ENCODE peak calls at places on chromosomes 7 and 10, in six cellular contexts. W is colonic mucosa, L is sigmoid colon, Q is ovary, B is epithelial cell of esophagus, R is kidney. X is an unnamed sample.

GRCh38 chr10:68242051-68242450 is 10.1 kb upstream of the ATOH7 start:
- DNase-seq in W (no peak), L (no peak), Q (no peak), B (no peak), R (no peak), X (no peak)

GRCh38 chr7:84492565-84493034 is 298.0 kb upstream of the SEMA3A start:
- DNase-seq in W (no peak), L (no peak), Q (no peak), B (no peak), R (no peak), X (no peak)

GRCh38 chr10:61785410-61786105 is 115.9 kb upstream of the ARID5B start:
- DNase-seq in W (no peak), L (no peak), Q (no peak), B (no peak), R (no peak), X (no peak)

GRCh38 chr10:114442115-114442630 is 37.9 kb upstream of the AFAP1L2 start:
- DNase-seq in W (no peak), L (no peak), Q (no peak), B (no peak), R (no peak), X (no peak)

GRCh38 chr10:18687706-18688105 is 28.5 kb downstream of the ARL5B start:
- DNase-seq in W (no peak), L (no peak), Q (no peak), B (no peak), R (no peak), X (no peak)

GRCh38 chr7:120588411-120588810 is 269.5 kb downstream of the TSPAN12 start:
- DNase-seq in W (no peak), L (no peak), Q (no peak), B (no peak), R (no peak), X (no peak)

GRCh38 chr10:75234017-75234682 is 1.6 kb downstream of the COMTD1 start:
- DNase-seq in W (peak), L (peak), Q (peak), B (peak), R (peak), X (peak)

GRCh38 chr7:4267326-4268039 is 414.6 kb upstream of the FOXK1 start:
- DNase-seq in W (peak), L (no peak), Q (no peak), B (no peak), R (no peak), X (no peak)

GRCh38 chr7:120836556-120837125 is 21.3 kb downstream of the TSPAN12 start:
- DNase-seq in W (no peak), L (no peak), Q (no peak), B (no peak), R (no peak), X (no peak)

GRCh38 chr7:55629051-55629677 is 56.9 kb upstream of the VOPP1 start:
- DNase-seq in W (no peak), L (no peak), Q (no peak), B (no peak), R (no peak), X (no peak)

GRCh38 chr10:28367865-28368541 is 65.1 kb upstream of the MPP7 start:
- DNase-seq in W (peak), L (no peak), Q (no peak), B (peak), R (no peak), X (no peak)

GRCh38 chr7:74633451-74633921 is 24.0 kb upstream of the GTF2I start:
- DNase-seq in W (peak), L (no peak), Q (no peak), B (no peak), R (no peak), X (no peak)

GRCh38 chr7:126424985-126425384 is 827.8 kb downstream of the GRM8 start:
- DNase-seq in W (no peak), L (no peak), Q (no peak), B (no peak), R (no peak), X (no peak)

GRCh38 chr10:124719213-124719851 is 24.8 kb downstream of the FAM53B start:
- DNase-seq in W (peak), L (peak), Q (no peak), B (peak), R (peak), X (peak)

GRCh38 chr7:134696261-134696660 is 49.6 kb downstream of the BPGM start:
- DNase-seq in W (no peak), L (no peak), Q (no peak), B (peak), R (no peak), X (no peak)

GRCh38 chr7:23544913-23545354 is 13.2 kb upstream of the TRA2A start:
- DNase-seq in W (no peak), L (no peak), Q (no peak), B (peak), R (no peak), X (peak)

GRCh38 chr7:954330-955238 is at the start of gene ADAP1:
- DNase-seq in W (peak), L (peak), Q (no peak), B (peak), R (peak), X (no peak)

GRCh38 chr7:123994449-123994848 is 38.4 kb downstream of the TMEM229A start:
- DNase-seq in W (no peak), L (no peak), Q (no peak), B (no peak), R (no peak), X (no peak)

GRCh38 chr10:35898722-35899485 is 256.8 kb upstream of the FZD8 start:
- DNase-seq in W (no peak), L (no peak), Q (no peak), B (no peak), R (no peak), X (no peak)

GRCh38 chr10:36779238-36779846 is 346.1 kb upstream of the ANKRD30A start:
- DNase-seq in W (no peak), L (no peak), Q (peak), B (peak), R (no peak), X (peak)

GRCh38 chr10:73889014-73889413 is 14.7 kb upstream of the CAMK2G start:
- DNase-seq in W (peak), L (peak), Q (no peak), B (peak), R (peak), X (peak)

GRCh38 chr10:131946880-131947279 is 34.8 kb downstream of the BNIP3 start:
- DNase-seq in W (no peak), L (peak), Q (no peak), B (peak), R (no peak), X (peak)

GRCh38 chr10:8897769-8898168 is 843.3 kb downstream of the GATA3 start:
- DNase-seq in W (no peak), L (no peak), Q (no peak), B (no peak), R (no peak), X (no peak)

GRCh38 chr10:99975942-99976809 is 33.6 kb downstream of the DNMBP start:
- DNase-seq in W (no peak), L (no peak), Q (peak), B (peak), R (no peak), X (peak)

GRCh38 chr10:133520193-133520738 is 6.9 kb upstream of the CYP2E1 start:
- DNase-seq in W (peak), L (peak), Q (peak), B (peak), R (peak), X (peak)

GRCh38 chr10:71708301-71708703 is 11.3 kb downstream of the C10orf105 start:
- DNase-seq in W (peak), L (no peak), Q (peak), B (peak), R (no peak), X (no peak)

DNA sequence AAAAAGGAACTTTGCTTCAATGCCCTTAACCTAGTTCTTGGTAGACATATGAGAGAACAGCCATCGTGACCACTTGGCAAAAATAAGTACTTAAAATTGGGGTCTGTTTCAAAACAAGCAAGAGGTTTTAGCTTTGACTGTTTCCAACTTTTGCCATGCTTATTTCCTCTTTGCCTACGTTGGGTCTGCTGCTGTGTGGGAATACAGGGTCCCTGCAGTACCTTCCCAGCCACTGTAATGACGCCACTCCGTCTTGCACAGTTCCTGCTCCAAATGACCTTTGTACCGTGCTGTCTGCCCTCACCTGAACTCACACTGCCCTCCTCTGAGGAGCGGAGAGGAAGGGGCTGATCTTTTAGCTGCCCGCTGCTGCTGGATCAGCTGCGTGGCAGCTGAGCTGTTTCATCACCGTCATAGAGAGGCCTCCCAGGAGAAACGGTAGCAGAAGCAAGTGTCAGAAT is 133.1 kb downstream of the MAPK8 start:
- DNase-seq in W (peak), L (no peak), Q (no peak), B (no peak), R (peak), X (peak)
- H3K4me3 ChIP-seq in W (no peak), L (no peak), Q (no peak), B (no peak), R (peak), X (no peak)

GRCh38 chr7:92704858-92705257 is 114.7 kb upstream of the FAM133B start:
- DNase-seq in W (no peak), L (no peak), Q (no peak), B (no peak), R (no peak), X (no peak)

GRCh38 chr7:92707435-92707834 is 117.2 kb upstream of the FAM133B start:
- DNase-seq in W (no peak), L (no peak), Q (no peak), B (no peak), R (no peak), X (no peak)

GRCh38 chr7:92706563-92706962 is 116.4 kb upstream of the FAM133B start:
- DNase-seq in W (no peak), L (no peak), Q (no peak), B (no peak), R (no peak), X (no peak)

GRCh38 chr7:92708105-92709042 is 118.2 kb upstream of the FAM133B start:
- DNase-seq in W (no peak), L (no peak), Q (no peak), B (no peak), R (no peak), X (no peak)

DNA sequence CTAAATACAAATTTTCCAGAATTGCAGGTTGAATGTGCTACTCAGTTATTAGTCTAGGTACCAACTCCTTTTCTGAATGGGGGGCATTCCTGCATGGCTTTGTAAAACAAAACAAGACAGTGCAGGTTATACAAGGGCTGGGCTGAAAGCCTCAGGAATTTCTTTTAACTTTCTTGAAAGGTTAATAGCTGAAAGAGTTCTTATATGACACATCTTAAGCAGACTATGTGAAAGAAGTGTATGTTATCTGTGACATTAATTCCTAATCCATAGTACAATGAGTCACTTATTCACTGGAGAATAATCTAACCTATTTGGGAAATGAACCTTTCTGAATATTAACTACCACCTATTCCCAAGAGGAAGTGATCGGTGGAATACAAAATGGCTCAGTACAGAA is 115.6 kb upstream of the FAM133B start:
- DNase-seq in W (no peak), L (no peak), Q (no peak), B (peak), R (no peak), X (no peak)
- TF ChIP-seq CTCF in W (no peak), L (no peak), Q (no peak), B (no peak), R (no peak), X (no peak)

DNA sequence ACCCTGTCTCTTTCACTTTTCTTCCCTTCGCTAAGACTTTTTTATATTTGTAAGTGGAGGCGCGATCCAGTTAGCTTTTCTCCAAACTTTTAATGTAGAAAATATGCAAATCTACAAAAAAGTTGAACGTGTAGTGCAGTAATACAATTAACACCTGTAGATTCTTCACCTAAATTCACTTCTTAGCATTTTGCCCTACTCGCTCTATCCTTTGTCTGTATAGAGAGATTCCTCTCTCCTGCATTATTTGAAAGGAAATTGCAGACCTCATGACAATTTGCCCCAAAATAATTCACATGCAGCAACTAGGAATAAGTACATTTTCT is 21.4 kb downstream of the FGFBP3 start:
- DNase-seq in W (no peak), L (no peak), Q (no peak), B (no peak), R (no peak), X (no peak)
- H3K4me3 ChIP-seq in W (peak), L (peak), Q (peak), B (peak), R (peak), X (peak)

DNA sequence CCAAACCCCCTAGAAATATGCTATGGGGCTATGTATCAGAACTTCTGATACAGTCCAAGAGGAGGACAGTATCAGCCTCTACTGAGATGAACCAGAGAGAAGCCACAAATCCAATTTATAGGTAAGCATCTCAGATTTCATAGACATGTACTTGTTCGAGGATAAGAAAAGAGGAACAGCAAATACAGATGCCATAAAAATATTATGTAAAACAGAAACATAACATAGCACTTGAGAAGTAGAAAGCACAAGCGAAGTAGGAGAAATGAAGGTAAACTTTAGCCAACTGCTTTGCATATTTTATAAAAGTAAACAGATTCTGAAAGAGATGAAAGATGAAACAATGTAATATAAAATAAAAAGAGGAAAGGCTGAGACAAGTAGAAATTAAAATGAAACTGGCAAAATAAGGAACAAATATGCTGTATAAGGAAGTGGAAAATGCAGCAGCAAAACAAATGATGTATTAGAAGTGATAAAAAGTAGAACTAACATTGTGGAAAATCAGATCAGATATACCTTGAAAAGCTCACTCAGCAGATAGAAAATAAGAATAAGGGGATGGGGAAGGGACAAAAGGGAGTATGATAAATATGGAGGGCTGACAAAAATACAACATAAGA is 135.1 kb downstream of the SKAP2 start:
- DNase-seq in W (no peak), L (no peak), Q (no peak), B (no peak), R (no peak), X (no peak)
- TF ChIP-seq CTCF in W (no peak), L (no peak), Q (no peak), B (no peak), R (no peak), X (no peak)

DNA sequence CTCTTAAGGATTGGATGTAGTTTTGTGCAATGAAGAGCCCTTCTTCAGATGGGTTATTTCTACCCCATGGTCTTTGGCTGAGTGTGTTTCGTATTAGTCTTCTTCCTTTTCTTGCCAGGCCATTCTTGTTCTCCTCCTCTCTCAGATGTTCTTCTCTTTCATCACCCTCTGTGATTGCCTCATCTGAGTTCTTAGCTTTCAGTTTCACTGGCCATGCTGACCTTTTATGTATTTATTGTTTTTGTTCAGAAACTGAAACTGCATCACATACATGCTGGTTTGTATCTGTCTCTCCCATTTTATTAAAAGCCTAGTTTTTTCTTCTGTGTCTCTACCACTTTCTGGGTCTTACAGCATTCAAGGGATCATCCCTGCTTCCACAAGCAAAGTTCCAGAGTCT is 21.7 kb upstream of the PCGF5 start:
- DNase-seq in W (no peak), L (no peak), Q (no peak), B (peak), R (no peak), X (peak)
- H3K4me3 ChIP-seq in W (no peak), L (no peak), Q (no peak), B (no peak), R (no peak), X (no peak)

DNA sequence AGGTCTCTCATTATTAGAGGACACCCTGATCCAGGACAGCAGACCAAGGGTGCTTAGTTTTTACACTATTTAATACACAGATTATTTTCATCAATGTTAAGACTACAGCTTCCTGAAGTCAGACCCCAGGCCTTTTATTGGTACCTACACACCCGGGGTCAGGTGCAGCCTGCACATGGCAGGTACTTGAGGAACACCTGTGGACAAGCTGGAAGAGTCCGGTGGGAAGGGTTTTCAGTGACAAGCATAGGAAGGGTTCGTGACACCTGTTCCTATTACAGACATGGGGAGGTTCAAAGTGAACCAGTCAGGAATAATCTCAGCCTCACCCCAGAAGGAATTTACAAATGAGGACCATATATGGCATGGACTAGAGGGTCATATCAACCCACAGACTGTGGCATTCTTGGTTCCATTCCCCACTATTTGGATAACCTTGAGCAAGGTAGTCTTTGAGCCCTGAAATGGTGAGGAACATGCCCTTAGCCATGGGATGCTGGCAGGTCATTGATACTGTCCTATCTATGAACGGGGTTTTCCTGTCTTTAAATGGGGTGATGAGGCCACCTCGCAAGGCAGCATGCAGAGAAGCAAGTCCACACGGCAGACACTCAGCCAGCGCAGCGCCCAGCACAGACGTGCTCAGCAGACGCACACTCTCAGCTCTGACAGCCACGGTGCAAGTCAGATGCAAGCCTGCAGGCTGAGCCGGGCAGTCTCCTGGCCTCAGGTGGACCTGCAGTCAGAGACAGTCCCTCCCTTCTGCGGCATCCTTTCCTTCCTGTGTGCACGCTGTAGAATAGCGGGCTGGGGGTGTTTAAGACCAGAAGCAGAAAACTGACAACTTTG is 624.9 kb downstream of the PTPRN2 start:
- DNase-seq in W (no peak), L (no peak), Q (no peak), B (no peak), R (peak), X (no peak)
- TF ChIP-seq CTCF in W (no peak), L (no peak), Q (no peak), B (no peak), R (no peak), X (no peak)